ENCODE peak calls at places on chromosomes 1 and 21, in five cellular contexts. T, M, P, G and W are unnamed samples. For H3K36me3 and H3K4me1, the result is how much of the 10 kb centered on the place peaks cover.

GRCh38 chr1:163076981-163077761 is 8.0 kb downstream of the RGS4 start:
- DNase-seq in M (no peak), P (no peak), G (no peak), T (no peak), W (no peak)

GRCh38 chr1:192311281-192311680 is 5.5 kb upstream of the RGS21 start:
- DNase-seq in T (peak), G (no peak), P (peak), M (peak), W (no peak)

GRCh38 chr1:189929501-189930099 is 548.1 kb downstream of the BRINP3 start:
- DNase-seq in M (no peak), T (no peak), P (no peak), G (no peak), W (no peak)

GRCh38 chr1:179287946-179288345 is 5.7 kb upstream of the SOAT1 start:
- DNase-seq in G (no peak), P (no peak), T (no peak), M (no peak), W (peak)

GRCh38 chr1:22889213-22889827 is 83.3 kb downstream of the LACTBL1 start:
- DNase-seq in G (no peak), P (peak), T (peak), M (peak), W (no peak)

GRCh38 chr1:100360790-100361232 is 8.5 kb downstream of the CDC14A start:
- DNase-seq in P (peak), T (no peak), G (no peak), M (peak), W (no peak)

GRCh38 chr1:37038079-37038702 is 3.9 kb upstream of the GRIK3 start:
- DNase-seq in P (no peak), G (no peak), M (peak), T (peak), W (no peak)

GRCh38 chr1:3968851-3969250 is 68.8 kb upstream of the C1orf174 start:
- DNase-seq in M (no peak), P (no peak), T (no peak), G (no peak), W (no peak)

GRCh38 chr1:86324423-86324822 is 71.7 kb downstream of the ODF2L start:
- DNase-seq in P (no peak), T (no peak), G (no peak), M (no peak), W (no peak)

GRCh38 chr1:226662704-226663326 is 76.3 kb downstream of the ITPKB start:
- DNase-seq in T (peak), P (peak), M (peak), G (peak), W (peak)

GRCh38 chr1:227896710-227897655 is 50.7 kb downstream of the WNT9A start:
- DNase-seq in G (no peak), P (no peak), M (no peak), T (no peak), W (peak)

GRCh38 chr1:198876371-198876871 is 237.6 kb downstream of the PTPRC start:
- DNase-seq in M (no peak), T (no peak), P (no peak), G (no peak), W (no peak)

GRCh38 chr1:96808186-96808585 is 86.6 kb downstream of the PTBP2 start:
- DNase-seq in T (no peak), G (no peak), P (peak), M (no peak), W (no peak)

GRCh38 chr1:98702976-98703375 is 41.5 kb downstream of the SNX7 start:
- DNase-seq in P (no peak), G (no peak), T (no peak), M (peak), W (no peak)

GRCh38 chr1:59903136-59903754 is 23.3 kb downstream of the CYP2J2 start:
- DNase-seq in P (peak), M (peak), G (no peak), T (peak), W (no peak)

GRCh38 chr1:67711850-67712202 is 26.8 kb downstream of the GADD45A start:
- DNase-seq in T (no peak), P (peak), M (no peak), G (no peak), W (no peak)

GRCh38 chr1:229661022-229661877 is 35.2 kb downstream of the URB2 start:
- DNase-seq in G (no peak), P (peak), T (peak), M (peak), W (peak)

GRCh38 chr1:237041795-237042466 is at the start of gene RYR2:
- DNase-seq in P (no peak), G (no peak), M (peak), T (no peak), W (no peak)

GRCh38 chr1:245961137-245961540 is 545.9 kb downstream of the SMYD3 start:
- DNase-seq in M (peak), P (no peak), G (no peak), T (no peak), W (no peak)

GRCh38 chr1:232927722-232928505 is 22.5 kb upstream of the NTPCR start:
- DNase-seq in M (no peak), T (no peak), P (no peak), G (no peak), W (no peak)

GRCh38 chr1:9294440-9294773 is 1.7 kb downstream of the SPSB1 start:
- DNase-seq in P (peak), G (no peak), T (no peak), M (peak), W (no peak)
- H3K4me3 ChIP-seq in P (peak), G (peak), T (peak), M (peak), W (no peak)

GRCh38 chr1:16449065-16449464 is 8.5 kb downstream of the NECAP2 start:
- DNase-seq in T (no peak), G (no peak), P (no peak), M (no peak), W (no peak)
- H3K36me3 ChIP-seq in T (under half), G (under half), P (half or more), M (under half), W (under half)

GRCh38 chr1:19648689-19649088 is 4.6 kb downstream of the NBL1 start:
- DNase-seq in G (no peak), T (peak), P (no peak), M (peak), W (peak)
- H3K4me1 ChIP-seq in G (half or more), T (under half), P (under half), M (under half), W (under half)

GRCh38 chr1:54549181-54549924 is 1.3 kb downstream of the ACOT11 start:
- DNase-seq in M (no peak), G (no peak), P (no peak), T (no peak), W (no peak)
- H3K4me3 ChIP-seq in M (no peak), G (no peak), P (no peak), T (no peak), W (no peak)

GRCh38 chr1:27331922-27332321 is 9.9 kb upstream of the SYTL1 start:
- DNase-seq in M (no peak), P (no peak), T (no peak), G (no peak), W (no peak)
- H3K36me3 ChIP-seq in M (under half), P (under half), T (under half), G (under half), W (under half)

GRCh38 chr1:17538010-17538409 is 1.5 kb upstream of the ARHGEF10L start:
- DNase-seq in M (peak), T (no peak), G (no peak), P (no peak), W (no peak)

GRCh38 chr1:17539526-17540254 is at the start of gene ARHGEF10L:
- DNase-seq in T (no peak), M (peak), G (no peak), P (no peak), W (no peak)

GRCh38 chr1:17539202-17539525 is 334 bp upstream of the ARHGEF10L start:
- DNase-seq in P (no peak), T (no peak), M (no peak), G (no peak), W (no peak)

GRCh38 chr1:17540255-17541001 is 930 bp downstream of the ARHGEF10L start:
- DNase-seq in T (no peak), P (no peak), M (peak), G (no peak), W (peak)

GRCh38 chr1:17538428-17539130 is 919 bp upstream of the ARHGEF10L start:
- DNase-seq in T (no peak), G (no peak), P (no peak), M (peak), W (peak)
- H3K4me1 ChIP-seq in T (under half), G (half or more), P (under half), M (under half), W (under half)

GRCh38 chr1:117605164-117605810 is 561 bp upstream of the TENT5C start:
- DNase-seq in G (no peak), M (peak), P (no peak), T (no peak), W (peak)
- H3K4me3 ChIP-seq in G (peak), M (peak), P (peak), T (peak), W (peak)

GRCh38 chr1:223770621-223771315 is 58.4 kb downstream of the CAPN2 start:
- DNase-seq in G (no peak), T (no peak), M (no peak), P (peak), W (no peak)
- H3K36me3 ChIP-seq in G (under half), T (under half), M (half or more), P (under half), W (under half)

GRCh38 chr21:43018519-43018918 is 44.2 kb downstream of the PKNOX1 start:
- DNase-seq in P (no peak), M (no peak), T (no peak), G (no peak), W (no peak)
- H3K4me1 ChIP-seq in P (under half), M (under half), T (under half), G (under half), W (under half)